ENCODE peak calls at places on chromosomes 16 and 17, in nine cellular contexts. S is neural progenitor cell; M is lower leg skin; G is CD4-positive, alpha-beta memory T cell; L is H7; O is PC-3; Z is psoas muscle; T is mucosa of descending colon; R is adrenal gland. F is an unnamed sample.

GRCh38 chr16:68445458-68445857 is 2.9 kb downstream of the SMPD3 start:
- DNase-seq in S (peak; percentile 90), T (peak; percentile 75), O (peak; percentile 68), G (no peak), L (peak; percentile 80), Z (no peak), R (peak; percentile 59), M (no peak), F (peak; percentile 63)

GRCh38 chr17:45230787-45231480 is 9.2 kb downstream of the FMNL1 start:
- DNase-seq in R (peak; percentile 64), M (no peak), O (peak; percentile 66), L (peak; percentile 69), G (peak; percentile 32), S (no peak), T (peak; percentile 15), Z (peak; percentile 45), F (peak; percentile 77)

GRCh38 chr16:5982979-5983378 is 885.4 kb upstream of the EEF2KMT start:
- DNase-seq in G (no peak), S (peak; percentile 16), T (no peak), O (no peak), R (no peak), L (no peak), Z (no peak), M (no peak), F (no peak)

GRCh38 chr17:64115043-64115698 is 14.8 kb downstream of the ERN1 start:
- DNase-seq in G (no peak), L (no peak), M (no peak), R (peak; percentile 74), S (no peak), T (no peak), Z (no peak), O (peak; percentile 60), F (no peak)

GRCh38 chr17:27491713-27492190 is 35.5 kb downstream of the KSR1 start:
- DNase-seq in Z (no peak), G (no peak), L (no peak), R (no peak), S (peak; percentile 72), T (no peak), O (no peak), M (no peak), F (no peak)

GRCh38 chr16:23408242-23409201 is 44.5 kb downstream of the COG7 start:
- DNase-seq in O (peak; percentile 33), Z (peak; percentile 19), T (peak; percentile 83), S (peak; percentile 49), R (no peak), M (peak; percentile 29), L (peak; percentile 69), G (no peak), F (peak; percentile 55)

GRCh38 chr17:28963212-28963611 is 11.9 kb upstream of the PHF12 start:
- DNase-seq in G (no peak), M (no peak), S (no peak), R (no peak), Z (no peak), O (no peak), L (peak; percentile 10), T (no peak), F (no peak)

GRCh38 chr17:78239489-78239931 is 8.1 kb downstream of the TMEM235 start:
- DNase-seq in M (no peak), O (no peak), L (peak; percentile 59), Z (no peak), S (no peak), R (no peak), T (no peak), G (no peak), F (no peak)

GRCh38 chr17:30924341-30924740 is 2.6 kb downstream of the ADAP2 start:
- DNase-seq in R (no peak), Z (no peak), T (no peak), L (peak; percentile 56), M (no peak), S (no peak), G (no peak), O (no peak), F (no peak)

GRCh38 chr16:11325404-11326083 is 19.7 kb upstream of the RMI2 start:
- DNase-seq in R (no peak), G (no peak), T (no peak), M (no peak), S (no peak), Z (no peak), O (no peak), L (no peak), F (no peak)

GRCh38 chr16:715448-716249 is 731 bp downstream of the METRN start:
- DNase-seq in R (peak; percentile 29), O (no peak), T (no peak), Z (no peak), G (no peak), M (no peak), L (peak; percentile 92), S (peak; percentile 83), F (peak; percentile 81)

GRCh38 chr17:20206068-20206467 is 196.9 kb downstream of the SPECC1 start:
- DNase-seq in T (no peak), Z (no peak), S (no peak), G (no peak), O (peak; percentile 20), M (no peak), R (no peak), L (no peak), F (no peak)

GRCh38 chr16:53529529-53529928 is 26.5 kb upstream of the AKTIP start:
- DNase-seq in G (no peak), L (no peak), T (no peak), R (no peak), O (no peak), Z (no peak), S (no peak), M (no peak), F (no peak)

GRCh38 chr16:88293097-88293496 is 89.7 kb upstream of the ZNF469 start:
- DNase-seq in G (no peak), O (no peak), L (no peak), T (no peak), R (no peak), S (no peak), Z (no peak), M (no peak), F (no peak)

GRCh38 chr17:17781591-17782424 is 55.0 kb downstream of the SREBF1 start:
- DNase-seq in T (peak; percentile 61), O (peak; percentile 45), S (peak; percentile 78), Z (peak; percentile 82), R (peak; percentile 80), L (peak; percentile 88), M (no peak), G (peak; percentile 67), F (peak; percentile 81)

GRCh38 chr17:33671493-33671892 is 378.4 kb upstream of the ASIC2 start:
- DNase-seq in O (no peak), R (no peak), G (no peak), Z (no peak), S (no peak), L (no peak), T (no peak), M (no peak), F (no peak)

GRCh38 chr17:64554028-64554637 is 47.4 kb downstream of the CEP95 start:
- DNase-seq in M (no peak), L (no peak), S (no peak), T (no peak), O (no peak), G (no peak), Z (no peak), R (no peak), F (no peak)

GRCh38 chr16:18784917-18785623 is 5.1 kb downstream of the RPS15A start:
- DNase-seq in S (no peak), R (peak; percentile 36), T (no peak), O (no peak), L (no peak), M (no peak), Z (no peak), G (no peak), F (no peak)

GRCh38 chr17:37294888-37295287 is 80.9 kb upstream of the C17orf78 start:
- DNase-seq in L (no peak), S (peak; percentile 16), T (no peak), G (no peak), M (no peak), Z (no peak), O (no peak), R (no peak), F (no peak)
- H3K4me3 ChIP-seq in L (no peak overlapping the region), S (no peak overlapping the region), T (no peak overlapping the region), G (no peak overlapping the region), M (no peak overlapping the region), Z (no peak overlapping the region), O (no peak overlapping the region), R (no peak overlapping the region), F (no peak overlapping the region)

GRCh38 chr17:38455288-38455915 is 27.1 kb downstream of the ARHGAP23 start:
- DNase-seq in Z (no peak), S (peak; percentile 59), T (no peak), R (no peak), M (no peak), O (no peak), G (no peak), L (peak; percentile 71), F (peak; percentile 67)

GRCh38 chr17:38452719-38453118 is 24.5 kb downstream of the ARHGAP23 start:
- DNase-seq in Z (no peak), L (peak; percentile 61), R (no peak), O (no peak), T (no peak), M (no peak), G (no peak), S (no peak), F (no peak)

GRCh38 chr17:38451840-38452529 is 23.7 kb downstream of the ARHGAP23 start:
- DNase-seq in M (no peak), L (peak; percentile 95), S (peak; percentile 65), R (peak; percentile 31), T (peak; percentile 23), Z (no peak), G (no peak), O (no peak), F (no peak)

GRCh38 chr17:38454528-38454927 is 26.3 kb downstream of the ARHGAP23 start:
- DNase-seq in T (peak; percentile 28), R (peak; percentile 98), M (peak; percentile 68), G (no peak), L (peak; percentile 66), Z (peak; percentile 91), S (no peak), O (peak; percentile 79), F (peak; percentile 84)

GRCh38 chr17:38453951-38454421 is 25.7 kb downstream of the ARHGAP23 start:
- DNase-seq in L (peak; percentile 78), M (no peak), O (peak; percentile 44), T (no peak), S (peak; percentile 45), Z (peak; percentile 62), R (peak; percentile 71), G (no peak), F (peak; percentile 78)
- H3K4me3 ChIP-seq in L (peak overlapping the region; percentile 48), M (peak overlapping the region; percentile 19), O (peak overlapping the region; percentile 47), T (no peak overlapping the region), S (peak overlapping the region; percentile 47), Z (peak overlapping the region; percentile 57), R (no peak overlapping the region), G (no peak overlapping the region), F (peak overlapping the region; percentile 51)

GRCh38 chr16:57372372-57373116 is at the start of gene CX3CL1:
- DNase-seq in O (no peak), Z (peak; percentile 42), L (peak; percentile 93), S (peak; percentile 93), T (peak; percentile 78), R (peak; percentile 49), G (no peak), M (peak; percentile 55), F (peak; percentile 92)
- H3K4me3 ChIP-seq in O (no peak within 1 kb of the TSS), Z (peak within 1 kb of the TSS; percentile 66), L (peak within 1 kb of the TSS; percentile 16), S (peak within 1 kb of the TSS; percentile 32), T (no peak within 1 kb of the TSS), R (peak within 1 kb of the TSS; percentile 22), G (no peak within 1 kb of the TSS), M (peak within 1 kb of the TSS; percentile 31), F (peak within 1 kb of the TSS; percentile 52)

DNA sequence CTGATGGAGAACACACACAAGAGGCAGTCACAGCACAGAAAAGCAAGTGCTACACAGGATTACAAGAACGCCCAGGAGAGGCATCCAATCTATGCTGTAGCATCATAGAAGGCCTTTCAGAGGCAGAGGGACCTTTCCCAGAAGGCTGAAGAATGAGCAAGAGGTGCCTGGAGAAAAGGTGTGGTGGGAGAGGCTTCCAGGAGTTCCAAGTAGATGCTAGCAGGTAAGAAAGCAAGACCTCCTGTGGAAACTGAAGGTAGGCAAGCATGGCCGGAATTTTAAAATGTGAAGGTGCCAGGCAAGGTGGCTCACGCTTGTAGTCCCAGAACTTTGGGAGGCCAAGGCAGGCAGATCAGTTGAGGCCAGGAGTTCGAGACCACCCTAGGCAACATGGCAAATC is 2.1 kb downstream of the ARHGAP17 start:
- DNase-seq in M (no peak), G (no peak), R (no peak), T (no peak), S (no peak), Z (no peak), O (no peak), L (no peak), F (no peak)
- H3K4me3 ChIP-seq in M (no peak overlapping the region), G (no peak overlapping the region), R (no peak overlapping the region), T (no peak overlapping the region), S (no peak overlapping the region), Z (peak overlapping the region; percentile 76), O (peak overlapping the region; percentile 99), L (no peak overlapping the region), F (no peak overlapping the region)